ENCODE peak calls at places on chromosomes 2 and 18, in four cellular contexts. M, Q, A and X are unnamed samples. For H3K27me3, the result is how much of the 10 kb centered on the place peaks cover.

GRCh38 chr2:138445227-138445626 is 56.3 kb upstream of the SPOPL start:
- DNase-seq in M (no peak), Q (no peak), A (no peak), X (no peak)

GRCh38 chr2:80938463-80938862 is 633.9 kb upstream of the LRRTM1 start:
- DNase-seq in M (no peak), Q (no peak), A (no peak), X (no peak)

GRCh38 chr2:218360453-218360852 is 3.8 kb downstream of the CATIP start:
- DNase-seq in M (no peak), Q (no peak), A (no peak), X (peak)

GRCh38 chr18:74328196-74328595 is 12.6 kb downstream of the C18orf63 start:
- DNase-seq in M (no peak), Q (no peak), A (no peak), X (no peak)

GRCh38 chr2:65281626-65282351 is 54.2 kb downstream of the ACTR2 start:
- DNase-seq in M (no peak), Q (peak), A (no peak), X (peak)

GRCh38 chr2:74690571-74690970 is 36.5 kb downstream of the SEMA4F start:
- DNase-seq in M (peak), Q (peak), A (no peak), X (peak)

GRCh38 chr2:3266727-3267548 is 110.7 kb downstream of the EIPR1 start:
- DNase-seq in M (no peak), Q (no peak), A (no peak), X (no peak)

GRCh38 chr2:44522846-44523245 is 161.1 kb downstream of the CAMKMT start:
- DNase-seq in M (no peak), Q (no peak), A (no peak), X (no peak)

GRCh38 chr2:179859523-179859922 is 1.9 kb downstream of the ZNF385B start:
- DNase-seq in M (no peak), Q (no peak), A (no peak), X (no peak)

GRCh38 chr2:214960677-214961076 is 151.2 kb upstream of the BARD1 start:
- DNase-seq in M (no peak), Q (peak), A (no peak), X (no peak)

GRCh38 chr2:119126650-119127049 is 31.9 kb downstream of the C1QL2 start:
- DNase-seq in M (peak), Q (no peak), A (peak), X (no peak)

GRCh38 chr2:203535078-203535783 is at the start of gene RAPH1:
- DNase-seq in M (peak), Q (peak), A (peak), X (peak)

GRCh38 chr2:203533696-203534471 is 1.2 kb downstream of the RAPH1 start:
- DNase-seq in M (peak), Q (peak), A (no peak), X (peak)

GRCh38 chr2:203535784-203536590 is 886 bp upstream of the RAPH1 start:
- DNase-seq in M (peak), Q (peak), A (no peak), X (peak)

GRCh38 chr2:203532957-203533695 is 2.0 kb downstream of the RAPH1 start:
- DNase-seq in M (peak), Q (peak), A (no peak), X (peak)

DNA sequence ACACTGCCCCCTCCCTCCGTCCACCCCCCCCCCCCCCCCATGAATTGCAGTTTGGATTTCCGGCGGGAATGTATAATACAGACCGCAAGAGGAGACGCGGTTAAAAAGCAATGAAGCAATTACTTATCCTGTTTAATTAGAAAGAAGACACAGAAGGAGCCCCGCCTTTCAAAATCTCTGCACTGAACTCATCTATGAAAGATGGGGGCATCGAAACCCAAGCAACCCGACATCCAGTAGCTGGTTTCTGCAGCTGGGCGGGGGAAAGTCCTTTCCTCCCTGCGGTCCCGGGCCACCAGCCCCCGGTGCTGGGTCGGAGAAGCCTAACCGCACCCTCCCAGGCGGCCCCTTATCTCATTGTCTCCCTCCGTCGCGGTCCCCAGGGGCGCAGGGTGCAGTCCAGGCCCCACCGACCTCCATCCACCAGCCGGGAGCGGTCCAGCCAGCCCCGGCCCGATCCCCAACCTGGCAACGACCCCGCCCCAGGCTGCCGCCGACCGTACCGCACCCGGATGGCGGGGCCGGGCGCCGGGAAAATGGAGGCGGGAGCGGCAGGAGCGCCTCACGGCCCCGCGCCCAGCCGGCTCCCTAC is 519 bp downstream of the RAPH1 start:
- DNase-seq in M (no peak), Q (no peak), A (no peak), X (peak)
- H3K4ac ChIP-seq in M (no peak), Q (peak), A (no peak), X (peak)

DNA sequence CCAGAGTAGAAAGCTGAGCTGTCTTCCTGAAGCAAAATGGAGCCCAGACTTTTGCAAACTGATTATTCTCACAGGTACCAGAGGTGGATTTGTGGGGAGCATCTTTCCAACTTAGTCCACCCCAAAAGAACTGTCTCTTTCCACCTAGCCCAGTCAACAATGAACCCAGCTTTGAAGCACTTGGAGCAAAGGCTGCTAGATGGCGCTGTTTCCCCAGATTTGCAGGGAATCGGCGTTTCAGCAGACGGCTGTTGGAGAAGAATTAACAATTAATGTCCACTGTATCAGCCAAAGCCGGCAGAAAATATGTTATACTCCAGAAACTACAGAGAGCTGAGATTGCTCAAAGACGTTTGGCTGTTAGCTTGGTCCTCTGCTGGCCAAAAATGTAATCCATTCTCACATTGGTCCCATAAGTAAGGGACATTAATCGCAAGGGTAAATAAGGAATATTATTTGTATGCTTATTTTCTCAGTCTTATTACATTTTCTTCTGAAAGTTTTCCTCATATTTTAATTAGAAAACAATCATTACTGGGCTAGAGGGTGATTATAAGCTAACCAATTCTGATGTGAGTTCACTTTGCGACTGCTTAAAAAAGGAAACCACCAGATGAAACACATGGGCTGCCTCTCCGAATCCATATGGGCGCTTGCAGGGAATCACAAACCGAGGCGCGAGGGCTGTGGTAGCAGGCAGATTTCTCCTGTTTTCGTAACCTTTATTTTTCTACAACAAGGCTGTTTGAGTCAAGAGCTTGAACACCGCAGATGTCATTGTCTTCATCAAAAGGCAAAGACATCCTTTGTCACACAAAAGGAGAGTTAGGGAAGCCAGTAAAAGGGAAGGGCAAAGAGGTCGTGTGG is 423.9 kb upstream of the MEX3C start:
- DNase-seq in M (peak), Q (no peak), A (peak), X (no peak)
- H3K18ac ChIP-seq in M (no peak), Q (no peak), A (no peak), X (no peak)

DNA sequence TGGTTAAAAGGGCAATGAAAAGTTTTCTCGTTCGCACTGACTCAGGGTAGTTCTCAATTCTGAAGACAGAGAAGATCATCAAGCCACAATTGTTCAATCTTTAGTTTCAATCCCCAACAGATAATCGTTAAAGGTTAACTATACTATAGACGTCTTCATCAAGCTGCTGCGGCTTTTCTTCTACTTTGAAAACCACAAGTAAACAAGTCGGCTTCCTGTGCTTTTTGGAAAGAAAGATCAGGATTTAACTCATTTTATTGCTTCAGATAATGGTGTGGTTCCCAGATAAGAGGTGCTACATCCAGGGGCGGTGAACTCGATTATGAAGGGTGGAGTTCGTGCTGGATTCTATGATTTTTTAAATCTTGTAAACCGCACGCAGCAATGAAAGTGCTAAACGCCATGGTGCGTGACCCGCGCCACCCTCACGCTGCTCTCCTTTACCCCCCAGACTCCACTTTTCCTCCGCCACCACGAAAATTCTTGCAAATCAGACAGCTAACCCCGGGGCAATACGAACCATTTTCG is 535 bp upstream of the CDCA7 start:
- DNase-seq in M (peak), Q (no peak), A (no peak), X (peak)
- H3K27me3 ChIP-seq in M (under half), Q (under half), A (under half), X (under half)

GRCh38 chr2:38095996-38096861 is 20.3 kb upstream of the CYP1B1 start:
- DNase-seq in M (no peak), Q (peak), A (no peak), X (peak)
- H3K4ac ChIP-seq in M (no peak), Q (peak), A (no peak), X (no peak)

GRCh38 chr2:16112251-16112971 is 172.1 kb downstream of the MYCN start:
- DNase-seq in M (no peak), Q (no peak), A (no peak), X (no peak)

GRCh38 chr2:16107246-16107645 is 166.9 kb downstream of the MYCN start:
- DNase-seq in M (no peak), Q (no peak), A (no peak), X (no peak)

GRCh38 chr2:16109368-16109820 is 169.0 kb downstream of the MYCN start:
- DNase-seq in M (no peak), Q (no peak), A (no peak), X (no peak)

GRCh38 chr2:16111838-16112210 is 171.5 kb downstream of the MYCN start:
- DNase-seq in M (no peak), Q (no peak), A (no peak), X (no peak)

DNA sequence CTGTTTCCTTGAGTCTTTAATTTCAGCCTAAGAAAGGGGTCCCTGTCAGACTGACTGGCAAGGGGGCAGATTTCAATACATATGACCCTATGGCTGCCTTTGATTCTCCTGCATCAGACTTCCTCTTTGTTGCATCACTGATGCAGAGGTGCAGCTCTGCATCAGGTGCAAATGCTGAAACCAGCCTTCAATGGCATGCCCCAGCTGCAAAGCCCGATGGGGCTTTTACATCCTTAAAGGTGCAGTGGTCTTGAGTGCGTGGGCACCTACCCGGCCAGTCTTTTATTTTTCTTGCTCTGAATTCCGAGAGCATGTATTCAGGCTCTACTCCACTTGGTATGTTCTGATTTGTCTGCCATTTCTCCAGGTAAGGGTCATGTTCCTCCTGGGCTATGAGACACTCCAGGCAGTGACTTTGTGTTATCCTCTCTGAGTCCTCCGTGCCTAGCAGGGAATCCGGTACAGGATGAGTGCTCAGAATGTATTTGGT is 169.5 kb downstream of the MYCN start:
- DNase-seq in M (no peak), Q (no peak), A (no peak), X (no peak)
- H3K18ac ChIP-seq in M (no peak), Q (no peak), A (no peak), X (no peak)